ENCODE peak calls at places on chromosomes 4 and X, in eight cellular contexts. P, E, C, Z, F, J, A and S are unnamed samples.

GRCh38 chr4:38466401-38466800 is 197.6 kb upstream of the KLF3 start:
- DNase-seq in Z (no peak), F (no peak), A (no peak), P (no peak), C (no peak), J (no peak), E (no peak), S (no peak)

GRCh38 chr4:150782311-150782710 is 200.4 kb downstream of the MAB21L2 start:
- DNase-seq in J (no peak), C (no peak), P (no peak), E (no peak), A (no peak), F (no peak), Z (no peak), S (no peak)

GRCh38 chrX:13223868-13224555 is 95.8 kb downstream of the ATXN3L start:
- DNase-seq in P (no peak), F (peak), J (peak), Z (no peak), C (no peak), A (no peak), E (no peak), S (no peak)

GRCh38 chr4:8710416-8710815 is 117.9 kb downstream of the CPZ start:
- DNase-seq in P (no peak), C (peak), J (no peak), F (no peak), A (no peak), E (peak), Z (no peak), S (no peak)

GRCh38 chr4:41939016-41939623 is 3.9 kb downstream of the TMEM33 start:
- DNase-seq in C (no peak), J (no peak), P (no peak), A (no peak), F (peak), E (no peak), Z (peak), S (no peak)

GRCh38 chr4:160831165-160831922 is 1332.5 kb downstream of the FSTL5 start:
- DNase-seq in J (no peak), Z (no peak), E (no peak), P (no peak), A (no peak), C (no peak), F (peak), S (no peak)

GRCh38 chr4:3880595-3881120 is 114.5 kb downstream of the ADRA2C start:
- DNase-seq in J (peak), A (peak), P (peak), E (peak), C (peak), F (peak), Z (peak), S (no peak)

GRCh38 chr4:57147335-57148060 is 37.3 kb upstream of the IGFBP7 start:
- DNase-seq in A (no peak), F (no peak), Z (no peak), C (no peak), E (no peak), P (no peak), J (no peak), S (no peak)

GRCh38 chr4:151489462-151490203 is 80.7 kb downstream of the FHIP1A start:
- DNase-seq in A (no peak), E (no peak), F (no peak), P (no peak), C (no peak), Z (peak), J (no peak), S (no peak)

GRCh38 chr4:83282049-83282535 is 2.5 kb downstream of the COQ2 start:
- DNase-seq in P (peak), C (no peak), J (no peak), F (peak), Z (peak), E (peak), A (peak), S (no peak)

GRCh38 chr4:145716200-145716599 is 36.3 kb downstream of the C4orf51 start:
- DNase-seq in C (no peak), Z (no peak), P (no peak), F (peak), E (no peak), J (no peak), A (no peak), S (no peak)

GRCh38 chrX:1546601-1547275 is 9.8 kb upstream of the P2RY8 start:
- DNase-seq in F (no peak), A (no peak), Z (no peak), C (peak), P (no peak), J (peak), E (no peak), S (no peak)

GRCh38 chr4:41204400-41204978 is 9.9 kb downstream of the APBB2 start:
- DNase-seq in F (peak), C (no peak), A (no peak), J (peak), E (no peak), Z (no peak), P (no peak), S (no peak)

GRCh38 chr4:69617083-69617694 is 22.3 kb downstream of the UGT2A2 start:
- DNase-seq in C (no peak), J (no peak), F (peak), Z (peak), E (no peak), P (peak), A (peak), S (peak)

GRCh38 chr4:5921074-5921473 is 28.2 kb upstream of the CRMP1 start:
- DNase-seq in E (no peak), J (no peak), A (no peak), F (peak), Z (no peak), P (no peak), C (no peak), S (no peak)

GRCh38 chrX:27186671-27187070 is 276.5 kb downstream of the PPP4R3C start:
- DNase-seq in E (peak), Z (peak), F (peak), P (peak), A (peak), J (no peak), C (no peak), S (peak)

GRCh38 chr4:75612306-75612705 is 18.0 kb downstream of the CDKL2 start:
- DNase-seq in P (no peak), F (no peak), A (no peak), C (no peak), Z (no peak), J (no peak), E (no peak), S (no peak)

GRCh38 chrX:43655151-43655676 is 885 bp upstream of the MAOA start:
- DNase-seq in F (peak), E (peak), J (peak), Z (peak), A (no peak), C (peak), P (no peak), S (no peak)

GRCh38 chr4:175054980-175055379 is 136.8 kb downstream of the ADAM29 start:
- DNase-seq in C (no peak), A (peak), E (no peak), P (peak), F (no peak), J (no peak), Z (peak), S (no peak)

GRCh38 chr4:53100801-53101581 is 238.9 kb downstream of the RASL11B start:
- DNase-seq in J (no peak), A (no peak), P (no peak), E (no peak), C (no peak), F (peak), Z (no peak), S (no peak)

GRCh38 chr4:55122235-55122634 is 3.2 kb downstream of the KDR start:
- DNase-seq in E (no peak), F (peak), C (no peak), J (no peak), P (no peak), Z (no peak), A (no peak), S (no peak)

GRCh38 chr4:117965608-117966007 is 68.7 kb upstream of the NDST3 start:
- DNase-seq in P (no peak), C (no peak), E (no peak), F (no peak), A (no peak), J (no peak), Z (no peak), S (no peak)
- H3K4me3 ChIP-seq in P (no peak), C (no peak), E (no peak), F (no peak), A (no peak), J (no peak), Z (no peak), S (no peak)

DNA sequence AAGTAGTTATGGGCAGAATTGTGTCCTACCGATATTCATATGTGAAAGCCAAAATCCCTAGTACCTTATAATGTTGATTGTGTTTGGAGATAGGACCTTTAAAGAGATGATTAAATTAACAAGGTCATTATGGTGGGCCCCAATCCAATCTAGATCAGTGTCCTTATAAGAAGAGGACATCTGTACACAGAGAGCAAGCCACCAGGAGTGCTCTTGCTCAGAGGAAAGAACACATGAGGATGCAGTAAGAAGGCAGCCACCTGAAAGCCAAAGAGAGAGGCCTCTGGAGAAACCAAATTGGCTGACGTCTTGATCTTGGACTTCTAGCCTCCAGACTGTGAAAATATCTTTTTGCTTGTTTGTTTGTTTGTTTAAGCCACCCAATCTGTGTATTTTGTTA is 1290.8 kb upstream of the PABPC4L start:
- DNase-seq in E (no peak), F (no peak), C (no peak), P (no peak), J (no peak), Z (no peak), A (no peak), S (no peak)
- TF ChIP-seq CTCF in E (no peak), F (no peak), C (no peak), P (no peak), J (no peak), Z (peak), A (no peak), S (no peak)

GRCh38 chr4:11427201-11427996 is 1.3 kb downstream of the HS3ST1 start:
- DNase-seq in C (peak), Z (peak), J (no peak), E (no peak), A (no peak), P (no peak), F (no peak), S (no peak)
- H3K4me3 ChIP-seq in C (no peak), Z (peak), J (peak), E (no peak), A (peak), P (no peak), F (peak), S (no peak)

GRCh38 chrX:102637561-102637960 is 13.7 kb upstream of the GPRASP1 start:
- DNase-seq in E (no peak), C (no peak), Z (no peak), F (no peak), A (no peak), P (no peak), J (no peak), S (no peak)
- TF ChIP-seq CTCF in E (no peak), C (no peak), Z (no peak), F (no peak), A (no peak), P (no peak), J (no peak), S (no peak)

DNA sequence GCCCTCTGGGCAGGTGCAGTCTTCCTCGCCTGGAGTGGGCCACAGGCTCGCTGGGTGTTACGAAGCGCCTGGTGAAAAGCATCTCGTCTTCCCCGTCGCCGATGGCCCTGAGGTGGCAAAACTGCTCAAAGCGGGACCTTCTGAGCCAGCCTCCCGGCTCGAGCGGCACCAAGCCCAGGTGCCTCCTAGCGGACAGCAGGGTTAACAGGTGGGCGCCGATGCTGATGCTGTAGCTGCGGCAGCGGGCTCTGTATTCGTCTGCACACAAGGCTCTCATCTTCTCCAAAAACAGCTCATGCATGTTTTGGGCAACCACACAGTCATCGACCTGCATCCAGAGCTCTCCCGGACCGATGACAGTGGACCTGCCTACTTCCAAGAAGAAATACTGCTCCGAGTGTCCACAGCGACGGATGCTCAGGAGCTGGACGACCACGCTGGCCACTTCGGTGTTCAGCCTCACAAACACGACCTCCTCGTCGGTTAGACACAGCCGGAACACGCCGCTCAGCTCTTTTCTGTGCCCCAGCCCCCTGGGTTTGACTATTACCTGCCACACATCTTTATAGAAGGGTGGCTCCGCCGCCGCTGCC is 1.2 kb downstream of the IRS4 start:
- DNase-seq in F (no peak), E (no peak), A (peak), J (no peak), Z (peak), C (peak), P (no peak), S (no peak)
- H3K4me3 ChIP-seq in F (no peak), E (no peak), A (no peak), J (no peak), Z (peak), C (no peak), P (no peak), S (no peak)

DNA sequence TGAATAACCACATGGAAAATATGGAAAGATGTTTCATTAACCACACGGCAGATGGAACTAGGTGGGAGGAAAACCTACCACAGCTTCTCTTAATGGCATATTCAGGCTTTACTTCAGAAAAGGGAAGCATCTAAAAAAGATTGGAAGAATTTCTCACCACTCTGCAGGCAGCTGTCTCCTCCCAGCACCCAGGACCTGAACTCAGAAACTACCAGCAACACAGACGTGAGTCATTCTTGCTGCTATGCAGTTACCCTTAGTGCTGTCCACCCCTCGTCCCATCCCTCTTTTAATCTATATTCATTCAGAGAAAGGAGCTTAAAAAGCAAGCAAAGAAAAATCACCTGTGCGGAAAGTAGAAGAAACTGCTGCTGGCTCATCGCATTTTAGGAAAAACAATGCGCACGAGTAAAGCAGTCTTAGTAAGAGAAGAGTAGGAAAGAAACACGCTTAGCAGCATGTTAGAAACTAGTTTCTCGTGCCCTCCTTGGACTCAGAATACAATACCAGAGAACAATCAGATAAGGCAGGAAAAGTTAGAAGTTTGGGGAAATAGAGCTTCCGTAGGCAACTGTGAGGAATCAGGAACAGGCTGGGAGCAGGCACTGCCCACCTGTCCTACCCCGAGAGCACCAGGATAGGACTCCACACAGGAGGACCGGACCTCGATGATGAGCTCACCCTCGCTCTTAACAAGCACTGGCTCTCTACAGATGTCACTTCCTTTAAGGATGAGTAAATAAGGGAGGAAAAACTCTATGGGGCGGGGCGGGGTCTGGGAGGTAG is 48.1 kb upstream of the ENPP6 start:
- DNase-seq in F (peak), J (no peak), C (no peak), A (peak), Z (no peak), P (no peak), E (peak), S (no peak)
- TF ChIP-seq CTCF in F (no peak), J (no peak), C (no peak), A (no peak), Z (no peak), P (no peak), E (no peak), S (no peak)

GRCh38 chrX:72132456-72132855 is 741 bp upstream of the RTL5 start:
- DNase-seq in J (no peak), Z (no peak), F (no peak), C (peak), P (no peak), E (no peak), A (no peak), S (no peak)
- H3K4me3 ChIP-seq in J (no peak), Z (peak), F (peak), C (no peak), P (no peak), E (no peak), A (peak), S (no peak)

GRCh38 chr4:163587867-163588266 is 93.4 kb downstream of the TMA16 start:
- DNase-seq in A (peak), P (peak), F (peak), E (no peak), Z (peak), J (no peak), C (no peak), S (peak)
- TF ChIP-seq CTCF in A (peak), P (peak), F (peak), E (no peak), Z (peak), J (no peak), C (no peak), S (peak)

GRCh38 chrX:72120798-72121197 is 10.9 kb downstream of the RTL5 start:
- DNase-seq in A (no peak), E (no peak), Z (no peak), C (peak), F (peak), P (no peak), J (no peak), S (no peak)
- H3K4me3 ChIP-seq in A (no peak), E (no peak), Z (no peak), C (no peak), F (no peak), P (no peak), J (no peak), S (no peak)

DNA sequence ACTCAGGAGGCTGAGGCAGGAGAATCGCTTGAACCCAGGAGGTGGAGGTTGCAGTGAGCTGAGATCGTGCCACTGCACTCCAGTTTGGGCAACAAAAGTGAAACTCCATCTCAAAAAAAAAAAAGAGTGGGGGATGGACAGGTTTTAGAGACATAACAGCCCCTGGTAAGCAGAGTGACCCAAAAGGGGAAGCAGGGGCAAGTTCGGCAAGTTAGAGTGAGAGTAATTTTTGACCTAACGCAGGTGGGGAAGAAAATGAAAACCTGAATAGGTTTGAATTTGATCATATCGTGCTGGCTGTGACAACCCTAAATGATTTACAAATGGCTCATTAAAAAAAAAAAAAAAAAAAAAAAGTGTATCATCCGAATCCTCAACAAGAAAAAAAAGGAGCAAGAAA is 25.7 kb upstream of the TMEM131L start:
- DNase-seq in E (no peak), C (no peak), F (no peak), P (peak), Z (no peak), A (peak), J (no peak), S (no peak)
- TF ChIP-seq CTCF in E (no peak), C (no peak), F (no peak), P (no peak), Z (no peak), A (no peak), J (no peak), S (no peak)